ENCODE peak calls at places on chromosomes 2 and 18, in seven cellular contexts. Q is ovary, R is transverse colon, B is K562, E is tibial nerve, S is A549, C is sigmoid colon. O is an unnamed sample.

GRCh38 chr2:33134086-33134763 is 187.5 kb downstream of the LTBP1 start:
- DNase-seq in Q (peak; percentile 59), R (peak; percentile 24), B (no peak), E (peak; percentile 45), S (peak; percentile 32), C (peak; percentile 85), O (peak; percentile 28)

GRCh38 chr2:215933141-215933540 is 80.2 kb downstream of the MREG start:
- DNase-seq in Q (no peak), R (no peak), B (no peak), E (no peak), S (no peak), C (no peak), O (no peak)

GRCh38 chr2:127700527-127701192 is 637 bp upstream of the SFT2D3 start:
- DNase-seq in Q (peak; percentile 47), R (peak; percentile 90), B (peak; percentile 92), E (no peak), S (peak; percentile 91), C (peak; percentile 82), O (peak; percentile 64)

GRCh38 chr2:23433282-23433681 is 48.3 kb downstream of the KLHL29 start:
- DNase-seq in Q (no peak), R (no peak), B (no peak), E (no peak), S (no peak), C (no peak), O (peak; percentile 11)

GRCh38 chr2:120734930-120735611 is 597 bp upstream of the GLI2 start:
- DNase-seq in Q (peak; percentile 58), R (no peak), B (no peak), E (no peak), S (no peak), C (no peak), O (peak; percentile 22)

GRCh38 chr2:80070587-80070986 is 234.0 kb downstream of the LRRTM1 start:
- DNase-seq in Q (no peak), R (no peak), B (no peak), E (no peak), S (no peak), C (no peak), O (no peak)

GRCh38 chr18:54134053-54134452 is 90.4 kb downstream of the MBD2 start:
- DNase-seq in Q (no peak), R (no peak), B (no peak), E (no peak), S (no peak), C (no peak), O (no peak)

GRCh38 chr18:48032876-48033769 is 102.7 kb upstream of the SMAD2 start:
- DNase-seq in Q (no peak), R (no peak), B (no peak), E (no peak), S (no peak), C (peak; percentile 20), O (no peak)

GRCh38 chr2:43300781-43301586 is 74.6 kb upstream of the ZFP36L2 start:
- DNase-seq in Q (no peak), R (peak; percentile 37), B (no peak), E (no peak), S (no peak), C (peak; percentile 82), O (peak; percentile 76)

GRCh38 chr2:188607501-188607900 is 315.8 kb downstream of the GULP1 start:
- DNase-seq in Q (no peak), R (no peak), B (no peak), E (no peak), S (no peak), C (no peak), O (no peak)

GRCh38 chr2:103921161-103921560 is 932.8 kb upstream of the POU3F3 start:
- DNase-seq in Q (no peak), R (no peak), B (no peak), E (no peak), S (no peak), C (no peak), O (no peak)

GRCh38 chr2:150373374-150373773 is 114.1 kb downstream of the RND3 start:
- DNase-seq in Q (no peak), R (no peak), B (no peak), E (no peak), S (no peak), C (no peak), O (no peak)

GRCh38 chr2:30527859-30528258 is 80.8 kb downstream of the LCLAT1 start:
- DNase-seq in Q (no peak), R (no peak), B (no peak), E (no peak), S (no peak), C (no peak), O (peak; percentile 36)

GRCh38 chr2:236319036-236319435 is 54.8 kb upstream of the ASB18 start:
- DNase-seq in Q (no peak), R (no peak), B (no peak), E (no peak), S (no peak), C (no peak), O (no peak)

GRCh38 chr18:2410688-2411087 is 160.6 kb downstream of the METTL4 start:
- DNase-seq in Q (no peak), R (no peak), B (no peak), E (no peak), S (no peak), C (no peak), O (no peak)

GRCh38 chr2:38233231-38233983 is 143.7 kb downstream of the ATL2 start:
- DNase-seq in Q (no peak), R (no peak), B (no peak), E (no peak), S (no peak), C (no peak), O (no peak)

GRCh38 chr2:54042908-54043620 is 72.3 kb upstream of the PSME4 start:
- DNase-seq in Q (no peak), R (no peak), B (no peak), E (no peak), S (no peak), C (no peak), O (no peak)

GRCh38 chr2:96608459-96609455 is 29.4 kb downstream of the KANSL3 start:
- DNase-seq in Q (peak; percentile 23), R (no peak), B (no peak), E (no peak), S (peak; percentile 76), C (no peak), O (no peak)

GRCh38 chr2:117714110-117714509 is 100.4 kb upstream of the DDX18 start:
- DNase-seq in Q (no peak), R (no peak), B (no peak), E (no peak), S (no peak), C (no peak), O (no peak)

GRCh38 chr2:203650860-203651613 is 55.4 kb upstream of the CD28 start:
- DNase-seq in Q (no peak), R (peak; percentile 69), B (no peak), E (no peak), S (peak; percentile 31), C (peak; percentile 67), O (peak; percentile 39)

GRCh38 chr2:54673501-54673998 is 49.9 kb upstream of the EML6 start:
- DNase-seq in Q (peak; percentile 90), R (peak; percentile 79), B (no peak), E (peak; percentile 73), S (no peak), C (peak; percentile 93), O (peak; percentile 84)

GRCh38 chr2:42954227-42954962 is 162.0 kb upstream of the HAAO start:
- DNase-seq in Q (no peak), R (no peak), B (no peak), E (no peak), S (no peak), C (no peak), O (no peak)

GRCh38 chr2:42493885-42494433 is at the start of gene KCNG3:
- DNase-seq in Q (peak; percentile 84), R (peak; percentile 84), B (peak; percentile 79), E (peak; percentile 50), S (peak; percentile 60), C (peak; percentile 81), O (peak; percentile 63)

GRCh38 chr2:223815186-223815883 is 22.0 kb downstream of the AP1S3 start:
- DNase-seq in Q (no peak), R (no peak), B (no peak), E (no peak), S (peak; percentile 56), C (no peak), O (no peak)

GRCh38 chr2:29367986-29368677 is 252.9 kb downstream of the CLIP4 start:
- DNase-seq in Q (no peak), R (no peak), B (no peak), E (no peak), S (no peak), C (no peak), O (no peak)

DNA sequence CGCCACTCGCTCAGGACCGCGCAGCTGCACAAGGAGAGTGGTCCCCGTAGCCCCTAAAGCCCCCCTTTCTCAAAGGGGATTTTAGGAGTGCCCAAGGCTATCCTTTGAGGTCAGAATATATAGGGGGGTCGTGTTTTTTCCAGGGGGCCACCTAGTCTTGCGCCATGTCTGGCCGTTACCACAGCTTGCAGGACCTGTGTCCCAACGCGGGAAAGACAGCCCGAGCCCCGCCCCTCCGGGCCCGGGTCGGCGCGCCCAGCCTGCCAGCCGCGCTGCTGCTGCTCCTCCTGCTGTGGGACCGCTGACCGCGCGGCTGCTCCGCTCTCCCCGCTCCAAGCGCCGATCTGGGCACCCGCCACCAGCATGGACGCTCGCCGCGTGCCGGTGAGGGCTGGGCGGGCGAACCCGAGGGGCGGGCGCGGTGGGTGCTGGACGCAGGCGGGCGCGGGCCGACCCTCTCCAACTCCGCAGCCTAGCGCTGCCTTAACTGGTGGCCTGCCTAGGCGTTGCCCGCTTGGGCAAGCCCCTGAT is at the start of gene CDCA7:
- DNase-seq in Q (peak; percentile 56), R (peak; percentile 76), B (peak; percentile 95), E (no peak), S (peak; percentile 71), C (peak; percentile 69), O (peak; percentile 49)
- TF ChIP-seq POLR2A in Q (no peak), R (peak; percentile 7), B (peak; percentile 83), E (no peak), S (peak; percentile 79), C (no peak), O (no peak)

GRCh38 chr18:55422456-55423185 is 165.4 kb downstream of the TCF4 start:
- DNase-seq in Q (peak; percentile 63), R (peak; percentile 22), B (no peak), E (peak; percentile 38), S (no peak), C (peak; percentile 72), O (no peak)
- H3K4me3 ChIP-seq in Q (peak overlapping the region; percentile 32), R (peak overlapping the region; percentile 10), B (no peak overlapping the region), E (peak overlapping the region; percentile 47), S (no peak overlapping the region), C (peak overlapping the region; percentile 10), O (peak overlapping the region; percentile 29)

GRCh38 chr2:59988337-59988736 is 565.1 kb downstream of the BCL11A start:
- DNase-seq in Q (no peak), R (no peak), B (no peak), E (no peak), S (no peak), C (no peak), O (no peak)

GRCh38 chr2:59985923-59986322 is 567.5 kb downstream of the BCL11A start:
- DNase-seq in Q (no peak), R (no peak), B (no peak), E (no peak), S (no peak), C (no peak), O (no peak)
- TF ChIP-seq EP300 in Q (no peak), R (no peak), B (no peak), E (no peak), S (no peak), C (no peak), O (no peak)

DNA sequence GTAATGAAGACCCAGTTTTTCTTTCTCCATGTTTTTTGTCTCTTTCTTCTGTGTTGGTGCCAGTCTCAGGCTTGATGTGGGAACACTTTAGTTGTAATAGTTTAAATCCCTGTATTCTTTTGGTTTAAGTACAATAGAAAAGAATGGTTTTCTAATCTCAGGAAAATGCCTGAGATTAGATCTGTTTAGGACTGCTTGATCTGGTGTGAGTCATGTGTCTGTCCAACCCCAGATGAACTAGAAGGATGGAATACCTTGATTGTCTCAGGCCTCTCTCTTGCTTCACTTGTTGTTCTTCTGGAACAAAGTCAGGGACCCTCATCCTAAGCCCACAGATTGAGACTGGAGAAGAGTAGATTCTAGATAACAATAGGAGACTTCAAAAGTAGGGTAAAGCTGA is 58.2 kb downstream of the PLCL1 start:
- DNase-seq in Q (no peak), R (no peak), B (no peak), E (no peak), S (no peak), C (no peak), O (no peak)
- TF ChIP-seq POLR2A in Q (no peak), R (no peak), B (no peak), E (no peak), S (no peak), C (no peak), O (no peak)

O was measured in stomach.